ENCODE peak calls at places on chromosomes 3 and 15, in seven cellular contexts. One of them, this sample, is unnamed.

GRCh38 chr3:15997274-15997943 is 177.1 kb upstream of the GALNT15 start:
- DNase-seq in GM23338: no peak
- DNase-seq in A549: no peak
- DNase-seq in stromal cell of bone marrow: no peak
- DNase-seq in T1000: no peak
- DNase-seq in ecto neural progenitor cell: no peak
- DNase-seq in pons: no peak
- DNase-seq in this sample: no peak

GRCh38 chr3:194773666-194774455 is 88.2 kb downstream of the FAM43A start:
- DNase-seq in GM23338: no peak
- DNase-seq in A549: no peak
- DNase-seq in stromal cell of bone marrow: no peak
- DNase-seq in T1000: no peak
- DNase-seq in ecto neural progenitor cell: peak
- DNase-seq in pons: no peak
- DNase-seq in this sample: peak

GRCh38 chr3:124811441-124811840 is 75.7 kb downstream of the ITGB5 start:
- DNase-seq in GM23338: no peak
- DNase-seq in A549: no peak
- DNase-seq in stromal cell of bone marrow: peak
- DNase-seq in T1000: no peak
- DNase-seq in ecto neural progenitor cell: no peak
- DNase-seq in pons: no peak
- DNase-seq in this sample: no peak

GRCh38 chr3:53045784-53046170 is at the start of gene SFMBT1:
- DNase-seq in GM23338: peak
- DNase-seq in A549: peak
- DNase-seq in stromal cell of bone marrow: peak
- DNase-seq in T1000: peak
- DNase-seq in ecto neural progenitor cell: peak
- DNase-seq in pons: peak
- DNase-seq in this sample: peak

GRCh38 chr3:70882104-70882503 is 569.7 kb upstream of the MDFIC2 start:
- DNase-seq in GM23338: no peak
- DNase-seq in A549: peak
- DNase-seq in stromal cell of bone marrow: no peak
- DNase-seq in T1000: no peak
- DNase-seq in ecto neural progenitor cell: no peak
- DNase-seq in pons: no peak
- DNase-seq in this sample: no peak

GRCh38 chr3:25479727-25480010 is 51.6 kb downstream of the RARB start:
- DNase-seq in GM23338: no peak
- DNase-seq in A549: no peak
- DNase-seq in stromal cell of bone marrow: no peak
- DNase-seq in T1000: no peak
- DNase-seq in ecto neural progenitor cell: no peak
- DNase-seq in pons: no peak
- DNase-seq in this sample: no peak

GRCh38 chr15:81948142-81948709 is 97.6 kb downstream of the MEX3B start:
- DNase-seq in GM23338: no peak
- DNase-seq in A549: no peak
- DNase-seq in stromal cell of bone marrow: no peak
- DNase-seq in T1000: no peak
- DNase-seq in ecto neural progenitor cell: no peak
- DNase-seq in pons: no peak
- DNase-seq in this sample: no peak

GRCh38 chr3:186054481-186055399 is 54.1 kb downstream of the ETV5 start:
- DNase-seq in GM23338: no peak
- DNase-seq in A549: no peak
- DNase-seq in stromal cell of bone marrow: no peak
- DNase-seq in T1000: no peak
- DNase-seq in ecto neural progenitor cell: no peak
- DNase-seq in pons: no peak
- DNase-seq in this sample: no peak

GRCh38 chr3:15645740-15646490 is 44.4 kb downstream of the BTD start:
- DNase-seq in GM23338: no peak
- DNase-seq in A549: peak
- DNase-seq in stromal cell of bone marrow: peak
- DNase-seq in T1000: peak
- DNase-seq in ecto neural progenitor cell: no peak
- DNase-seq in pons: no peak
- DNase-seq in this sample: no peak

GRCh38 chr3:109910772-109911171 is 573.4 kb upstream of the DPPA4 start:
- DNase-seq in GM23338: no peak
- DNase-seq in A549: no peak
- DNase-seq in stromal cell of bone marrow: no peak
- DNase-seq in T1000: no peak
- DNase-seq in ecto neural progenitor cell: no peak
- DNase-seq in pons: no peak
- DNase-seq in this sample: no peak

GRCh38 chr15:97870771-97871170 is 89.7 kb upstream of the ARRDC4 start:
- DNase-seq in GM23338: no peak
- DNase-seq in A549: no peak
- DNase-seq in stromal cell of bone marrow: no peak
- DNase-seq in T1000: no peak
- DNase-seq in ecto neural progenitor cell: no peak
- DNase-seq in pons: no peak
- DNase-seq in this sample: no peak

GRCh38 chr15:57251941-57252340 is 124.4 kb upstream of the CGNL1 start:
- DNase-seq in GM23338: no peak
- DNase-seq in A549: no peak
- DNase-seq in stromal cell of bone marrow: no peak
- DNase-seq in T1000: no peak
- DNase-seq in ecto neural progenitor cell: no peak
- DNase-seq in pons: no peak
- DNase-seq in this sample: no peak

GRCh38 chr3:57962448-57962834 is 45.8 kb upstream of the FLNB start:
- DNase-seq in GM23338: no peak
- DNase-seq in A549: no peak
- DNase-seq in stromal cell of bone marrow: no peak
- DNase-seq in T1000: no peak
- DNase-seq in ecto neural progenitor cell: no peak
- DNase-seq in pons: no peak
- DNase-seq in this sample: no peak

GRCh38 chr3:34504755-34505154 is 706.3 kb downstream of the PDCD6IP start:
- DNase-seq in GM23338: no peak
- DNase-seq in A549: no peak
- DNase-seq in stromal cell of bone marrow: no peak
- DNase-seq in T1000: no peak
- DNase-seq in ecto neural progenitor cell: no peak
- DNase-seq in pons: no peak
- DNase-seq in this sample: no peak

GRCh38 chr3:172034786-172035685 is 4.3 kb upstream of the FNDC3B start:
- DNase-seq in GM23338: peak
- DNase-seq in A549: no peak
- DNase-seq in stromal cell of bone marrow: no peak
- DNase-seq in T1000: no peak
- DNase-seq in ecto neural progenitor cell: no peak
- DNase-seq in pons: no peak
- DNase-seq in this sample: peak

GRCh38 chr15:59522988-59523461 is 85.0 kb downstream of the FAM81A start:
- DNase-seq in GM23338: peak
- DNase-seq in A549: no peak
- DNase-seq in stromal cell of bone marrow: no peak
- DNase-seq in T1000: no peak
- DNase-seq in ecto neural progenitor cell: no peak
- DNase-seq in pons: no peak
- DNase-seq in this sample: peak

GRCh38 chr3:13265016-13265415 is 155.1 kb downstream of the NUP210 start:
- DNase-seq in GM23338: no peak
- DNase-seq in A549: no peak
- DNase-seq in stromal cell of bone marrow: no peak
- DNase-seq in T1000: no peak
- DNase-seq in ecto neural progenitor cell: no peak
- DNase-seq in pons: no peak
- DNase-seq in this sample: no peak

GRCh38 chr3:26613999-26614398 is 8.6 kb upstream of the LRRC3B start:
- DNase-seq in GM23338: no peak
- DNase-seq in A549: no peak
- DNase-seq in stromal cell of bone marrow: no peak
- DNase-seq in T1000: no peak
- DNase-seq in ecto neural progenitor cell: no peak
- DNase-seq in pons: no peak
- DNase-seq in this sample: no peak

GRCh38 chr3:107942244-107942643 is 148.6 kb downstream of the CD47 start:
- DNase-seq in GM23338: no peak
- DNase-seq in A549: no peak
- DNase-seq in stromal cell of bone marrow: no peak
- DNase-seq in T1000: no peak
- DNase-seq in ecto neural progenitor cell: no peak
- DNase-seq in pons: no peak
- DNase-seq in this sample: no peak

GRCh38 chr15:100759116-100759515 is 120.5 kb upstream of the ALDH1A3 start:
- DNase-seq in GM23338: no peak
- DNase-seq in A549: no peak
- DNase-seq in stromal cell of bone marrow: no peak
- DNase-seq in T1000: no peak
- DNase-seq in ecto neural progenitor cell: no peak
- DNase-seq in pons: no peak
- DNase-seq in this sample: no peak

GRCh38 chr3:182618981-182619591 is 174.2 kb upstream of the ATP11B start:
- DNase-seq in GM23338: no peak
- DNase-seq in A549: no peak
- DNase-seq in stromal cell of bone marrow: no peak
- DNase-seq in T1000: no peak
- DNase-seq in ecto neural progenitor cell: no peak
- DNase-seq in pons: no peak
- DNase-seq in this sample: no peak